ENCODE peak calls at places on chromosome 2, in ten cellular contexts. One of them, this sample, is unnamed.

GRCh38 chr2:215141706-215142105 is 3.3 kb upstream of the ABCA12 start:
- DNase-seq in GM12891: no peak
- DNase-seq in nucleus accumbens: no peak
- DNase-seq in lower lobe of right lung: no peak
- DNase-seq in sigmoid colon: no peak
- DNase-seq in naive thymus-derived CD4-positive, alpha-beta T cell: no peak
- DNase-seq in retinal pigment epithelial cell: no peak
- DNase-seq in NCI-H1105: no peak
- DNase-seq in HS-27A: no peak
- DNase-seq in fibroblast of pulmonary artery: no peak
- DNase-seq in this sample: no peak

GRCh38 chr2:99771691-99772333 is 282.0 kb upstream of the REV1 start:
- DNase-seq in GM12891: no peak
- DNase-seq in nucleus accumbens: no peak
- DNase-seq in lower lobe of right lung: peak; percentile 72
- DNase-seq in sigmoid colon: no peak
- DNase-seq in naive thymus-derived CD4-positive, alpha-beta T cell: no peak
- DNase-seq in retinal pigment epithelial cell: no peak
- DNase-seq in NCI-H1105: no peak
- DNase-seq in HS-27A: no peak
- DNase-seq in fibroblast of pulmonary artery: no peak
- DNase-seq in this sample: no peak

GRCh38 chr2:193154076-193154475 is 959.3 kb upstream of the TMEFF2 start:
- DNase-seq in GM12891: no peak
- DNase-seq in nucleus accumbens: no peak
- DNase-seq in lower lobe of right lung: no peak
- DNase-seq in sigmoid colon: no peak
- DNase-seq in naive thymus-derived CD4-positive, alpha-beta T cell: no peak
- DNase-seq in retinal pigment epithelial cell: no peak
- DNase-seq in NCI-H1105: no peak
- DNase-seq in HS-27A: no peak
- DNase-seq in fibroblast of pulmonary artery: no peak
- DNase-seq in this sample: no peak

GRCh38 chr2:45843136-45843535 is 191.7 kb downstream of the PRKCE start:
- DNase-seq in GM12891: no peak
- DNase-seq in nucleus accumbens: no peak
- DNase-seq in lower lobe of right lung: no peak
- DNase-seq in sigmoid colon: no peak
- DNase-seq in naive thymus-derived CD4-positive, alpha-beta T cell: no peak
- DNase-seq in retinal pigment epithelial cell: no peak
- DNase-seq in NCI-H1105: no peak
- DNase-seq in HS-27A: no peak
- DNase-seq in fibroblast of pulmonary artery: no peak
- DNase-seq in this sample: no peak

GRCh38 chr2:117470311-117471095 is 344.0 kb upstream of the DDX18 start:
- DNase-seq in GM12891: peak; percentile 3
- DNase-seq in nucleus accumbens: peak; percentile 3
- DNase-seq in lower lobe of right lung: no peak
- DNase-seq in sigmoid colon: no peak
- DNase-seq in naive thymus-derived CD4-positive, alpha-beta T cell: no peak
- DNase-seq in retinal pigment epithelial cell: peak; percentile 6
- DNase-seq in NCI-H1105: peak; percentile 13
- DNase-seq in HS-27A: no peak
- DNase-seq in fibroblast of pulmonary artery: no peak
- DNase-seq in this sample: no peak

GRCh38 chr2:207363761-207364160 is 166.0 kb upstream of the CREB1 start:
- DNase-seq in GM12891: no peak
- DNase-seq in nucleus accumbens: no peak
- DNase-seq in lower lobe of right lung: no peak
- DNase-seq in sigmoid colon: no peak
- DNase-seq in naive thymus-derived CD4-positive, alpha-beta T cell: no peak
- DNase-seq in retinal pigment epithelial cell: no peak
- DNase-seq in NCI-H1105: no peak
- DNase-seq in HS-27A: no peak
- DNase-seq in fibroblast of pulmonary artery: no peak
- DNase-seq in this sample: no peak

GRCh38 chr2:199463000-199463692 is 5.4 kb upstream of the SATB2 start:
- DNase-seq in GM12891: peak; percentile 41
- DNase-seq in nucleus accumbens: peak; percentile 45
- DNase-seq in lower lobe of right lung: peak; percentile 77
- DNase-seq in sigmoid colon: peak; percentile 70
- DNase-seq in naive thymus-derived CD4-positive, alpha-beta T cell: peak; percentile 64
- DNase-seq in retinal pigment epithelial cell: no peak
- DNase-seq in NCI-H1105: peak; percentile 43
- DNase-seq in HS-27A: no peak
- DNase-seq in fibroblast of pulmonary artery: peak; percentile 41
- DNase-seq in this sample: no peak

GRCh38 chr2:10109311-10109710 is 13.2 kb upstream of the RRM2 start:
- DNase-seq in GM12891: no peak
- DNase-seq in nucleus accumbens: no peak
- DNase-seq in lower lobe of right lung: no peak
- DNase-seq in sigmoid colon: no peak
- DNase-seq in naive thymus-derived CD4-positive, alpha-beta T cell: no peak
- DNase-seq in retinal pigment epithelial cell: no peak
- DNase-seq in NCI-H1105: no peak
- DNase-seq in HS-27A: no peak
- DNase-seq in fibroblast of pulmonary artery: peak; percentile 6
- DNase-seq in this sample: no peak

GRCh38 chr2:35081001-35081628 is 1274.5 kb upstream of the CRIM1 start:
- DNase-seq in GM12891: no peak
- DNase-seq in nucleus accumbens: no peak
- DNase-seq in lower lobe of right lung: no peak
- DNase-seq in sigmoid colon: no peak
- DNase-seq in naive thymus-derived CD4-positive, alpha-beta T cell: no peak
- DNase-seq in retinal pigment epithelial cell: no peak
- DNase-seq in NCI-H1105: no peak
- DNase-seq in HS-27A: no peak
- DNase-seq in fibroblast of pulmonary artery: peak; percentile 10
- DNase-seq in this sample: no peak